ENCODE peak calls at places on chromosome 17, in five cellular contexts. One of them, this sample, is unnamed.

GRCh38 chr17:9958586-9959281 is 53.7 kb upstream of the RCVRN start:
- DNase-seq in aorta: no peak
- DNase-seq in heart right ventricle: no peak
- DNase-seq in KG1: no peak
- DNase-seq in LoVo: no peak
- DNase-seq in this sample: no peak

GRCh38 chr17:16652252-16652651 is 1.4 kb downstream of the ZNF624 start:
- DNase-seq in aorta: no peak
- DNase-seq in heart right ventricle: no peak
- DNase-seq in KG1: no peak
- DNase-seq in LoVo: no peak
- DNase-seq in this sample: no peak

GRCh38 chr17:18959071-18959844 is 7.3 kb downstream of the SLC5A10 start:
- DNase-seq in aorta: peak
- DNase-seq in heart right ventricle: no peak
- DNase-seq in KG1: no peak
- DNase-seq in LoVo: no peak
- DNase-seq in this sample: peak

GRCh38 chr17:69773081-69773480 is 301.9 kb upstream of the KCNJ16 start:
- DNase-seq in aorta: no peak
- DNase-seq in heart right ventricle: no peak
- DNase-seq in KG1: no peak
- DNase-seq in LoVo: no peak
- DNase-seq in this sample: no peak

GRCh38 chr17:5500247-5500803 is 14.0 kb downstream of the MIS12 start:
- DNase-seq in aorta: no peak
- DNase-seq in heart right ventricle: no peak
- DNase-seq in KG1: no peak
- DNase-seq in LoVo: no peak
- DNase-seq in this sample: no peak

GRCh38 chr17:78789663-78790181 is 7.6 kb upstream of the CYTH1 start:
- DNase-seq in aorta: peak
- DNase-seq in heart right ventricle: peak
- DNase-seq in KG1: no peak
- DNase-seq in LoVo: no peak
- DNase-seq in this sample: no peak

GRCh38 chr17:27630607-27631408 is at the start of gene LGALS9:
- DNase-seq in aorta: no peak
- DNase-seq in heart right ventricle: peak
- DNase-seq in KG1: no peak
- DNase-seq in LoVo: peak
- DNase-seq in this sample: peak

GRCh38 chr17:72351884-72352346 is 231.1 kb downstream of the SOX9 start:
- DNase-seq in aorta: no peak
- DNase-seq in heart right ventricle: no peak
- DNase-seq in KG1: no peak
- DNase-seq in LoVo: no peak
- DNase-seq in this sample: no peak

GRCh38 chr17:59607817-59608403 is 11.8 kb upstream of the CLTC start:
- DNase-seq in aorta: no peak
- DNase-seq in heart right ventricle: no peak
- DNase-seq in KG1: no peak
- DNase-seq in LoVo: no peak
- DNase-seq in this sample: no peak

GRCh38 chr17:81027591-81028505 is 7.1 kb upstream of the BAIAP2 start:
- DNase-seq in aorta: no peak
- DNase-seq in heart right ventricle: no peak
- DNase-seq in KG1: no peak
- DNase-seq in LoVo: no peak
- DNase-seq in this sample: no peak

GRCh38 chr17:8121531-8122390 is 2.1 kb downstream of the HES7 start:
- DNase-seq in aorta: peak
- DNase-seq in heart right ventricle: peak
- DNase-seq in KG1: peak
- DNase-seq in LoVo: peak
- DNase-seq in this sample: peak

GRCh38 chr17:50184611-50185398 is 16.6 kb downstream of the COL1A1 start:
- DNase-seq in aorta: peak
- DNase-seq in heart right ventricle: no peak
- DNase-seq in KG1: no peak
- DNase-seq in LoVo: no peak
- DNase-seq in this sample: no peak

GRCh38 chr17:80260791-80261158 is at the start of gene RNF213:
- DNase-seq in aorta: peak
- DNase-seq in heart right ventricle: peak
- DNase-seq in KG1: no peak
- DNase-seq in LoVo: peak
- DNase-seq in this sample: peak

GRCh38 chr17:8122923-8123694 is 797 bp downstream of the HES7 start:
- DNase-seq in aorta: peak
- DNase-seq in heart right ventricle: peak
- DNase-seq in KG1: no peak
- DNase-seq in LoVo: no peak
- DNase-seq in this sample: peak

GRCh38 chr17:66602659-66603363 is 232.1 kb upstream of the CACNG5 start:
- DNase-seq in aorta: no peak
- DNase-seq in heart right ventricle: peak
- DNase-seq in KG1: no peak
- DNase-seq in LoVo: no peak
- DNase-seq in this sample: no peak

GRCh38 chr17:48457080-48457836 is 27.2 kb upstream of the SKAP1 start:
- DNase-seq in aorta: peak
- DNase-seq in heart right ventricle: peak
- DNase-seq in KG1: peak
- DNase-seq in LoVo: peak
- DNase-seq in this sample: peak

GRCh38 chr17:28221751-28222414 is 97.1 kb upstream of the TMEM97 start:
- DNase-seq in aorta: no peak
- DNase-seq in heart right ventricle: no peak
- DNase-seq in KG1: no peak
- DNase-seq in LoVo: no peak
- DNase-seq in this sample: no peak

GRCh38 chr17:44352922-44353655 is 8.0 kb downstream of the GRN start:
- DNase-seq in aorta: no peak
- DNase-seq in heart right ventricle: no peak
- DNase-seq in KG1: no peak
- DNase-seq in LoVo: no peak
- DNase-seq in this sample: no peak

GRCh38 chr17:82177276-82177675 is 35.4 kb downstream of the CCDC57 start:
- DNase-seq in aorta: no peak
- DNase-seq in heart right ventricle: no peak
- DNase-seq in KG1: no peak
- DNase-seq in LoVo: no peak
- DNase-seq in this sample: no peak

GRCh38 chr17:81057079-81057730 is 22.3 kb downstream of the BAIAP2 start:
- DNase-seq in aorta: no peak
- DNase-seq in heart right ventricle: no peak
- DNase-seq in KG1: no peak
- DNase-seq in LoVo: peak
- DNase-seq in this sample: peak

GRCh38 chr17:33667052-33667509 is 374.0 kb upstream of the ASIC2 start:
- DNase-seq in aorta: no peak
- DNase-seq in heart right ventricle: no peak
- DNase-seq in KG1: no peak
- DNase-seq in LoVo: peak
- DNase-seq in this sample: peak

GRCh38 chr17:78301821-78302213 is 58.1 kb downstream of the SOCS3 start:
- DNase-seq in aorta: no peak
- DNase-seq in heart right ventricle: no peak
- DNase-seq in KG1: no peak
- DNase-seq in LoVo: no peak
- DNase-seq in this sample: no peak

GRCh38 chr17:60164697-60165096 is 14.9 kb downstream of the CA4 start:
- DNase-seq in aorta: no peak
- DNase-seq in heart right ventricle: no peak
- DNase-seq in KG1: no peak
- DNase-seq in LoVo: no peak
- DNase-seq in this sample: no peak

GRCh38 chr17:6435968-6436367 is 1.0 kb upstream of the AIPL1 start:
- DNase-seq in aorta: no peak
- DNase-seq in heart right ventricle: peak
- DNase-seq in KG1: no peak
- DNase-seq in LoVo: peak
- DNase-seq in this sample: peak

This sample was measured in SW480.